ENCODE peak calls at places on chromosomes 2 and 18, in six cellular contexts. One of them, this sample, is unnamed.

GRCh38 chr2:154623819-154624218 is 74.7 kb upstream of the KCNJ3 start:
- DNase-seq in uterus: no peak
- DNase-seq in spleen: no peak
- DNase-seq in Peyer's patch: peak
- DNase-seq in prostate gland: peak
- DNase-seq in heart left ventricle: no peak
- DNase-seq in this sample: no peak

GRCh38 chr2:57882895-57883515 is 163.6 kb upstream of the VRK2 start:
- DNase-seq in prostate gland: no peak
- DNase-seq in spleen: no peak
- DNase-seq in Peyer's patch: peak
- DNase-seq in uterus: no peak
- DNase-seq in heart left ventricle: no peak
- DNase-seq in this sample: no peak

GRCh38 chr2:170339753-170340692 is 162.1 kb downstream of the MYO3B start:
- DNase-seq in Peyer's patch: no peak
- DNase-seq in uterus: no peak
- DNase-seq in prostate gland: no peak
- DNase-seq in spleen: no peak
- DNase-seq in heart left ventricle: no peak
- DNase-seq in this sample: no peak

GRCh38 chr18:23053756-23054457 is 81.4 kb upstream of the CABLES1 start:
- DNase-seq in spleen: no peak
- DNase-seq in heart left ventricle: no peak
- DNase-seq in Peyer's patch: no peak
- DNase-seq in prostate gland: no peak
- DNase-seq in uterus: no peak
- DNase-seq in this sample: no peak

GRCh38 chr2:161250864-161251436 is 57.3 kb upstream of the PSMD14 start:
- DNase-seq in heart left ventricle: no peak
- DNase-seq in prostate gland: no peak
- DNase-seq in uterus: no peak
- DNase-seq in spleen: no peak
- DNase-seq in Peyer's patch: peak
- DNase-seq in this sample: no peak

GRCh38 chr18:58044370-58045264 is 591 bp downstream of the NEDD4L start:
- DNase-seq in Peyer's patch: peak
- DNase-seq in uterus: peak
- DNase-seq in heart left ventricle: peak
- DNase-seq in spleen: peak
- DNase-seq in prostate gland: peak
- DNase-seq in this sample: no peak

GRCh38 chr2:173644146-173644545 is 289.5 kb downstream of the CDCA7 start:
- DNase-seq in heart left ventricle: no peak
- DNase-seq in uterus: no peak
- DNase-seq in Peyer's patch: no peak
- DNase-seq in spleen: no peak
- DNase-seq in prostate gland: no peak
- DNase-seq in this sample: no peak

GRCh38 chr2:67752964-67753363 is 309.8 kb downstream of the C1D start:
- DNase-seq in Peyer's patch: no peak
- DNase-seq in uterus: no peak
- DNase-seq in heart left ventricle: no peak
- DNase-seq in spleen: no peak
- DNase-seq in prostate gland: no peak
- DNase-seq in this sample: no peak

GRCh38 chr2:20538308-20539132 is 91.6 kb downstream of the RHOB start:
- DNase-seq in heart left ventricle: no peak
- DNase-seq in prostate gland: no peak
- DNase-seq in Peyer's patch: no peak
- DNase-seq in spleen: peak
- DNase-seq in uterus: no peak
- DNase-seq in this sample: no peak

DNA sequence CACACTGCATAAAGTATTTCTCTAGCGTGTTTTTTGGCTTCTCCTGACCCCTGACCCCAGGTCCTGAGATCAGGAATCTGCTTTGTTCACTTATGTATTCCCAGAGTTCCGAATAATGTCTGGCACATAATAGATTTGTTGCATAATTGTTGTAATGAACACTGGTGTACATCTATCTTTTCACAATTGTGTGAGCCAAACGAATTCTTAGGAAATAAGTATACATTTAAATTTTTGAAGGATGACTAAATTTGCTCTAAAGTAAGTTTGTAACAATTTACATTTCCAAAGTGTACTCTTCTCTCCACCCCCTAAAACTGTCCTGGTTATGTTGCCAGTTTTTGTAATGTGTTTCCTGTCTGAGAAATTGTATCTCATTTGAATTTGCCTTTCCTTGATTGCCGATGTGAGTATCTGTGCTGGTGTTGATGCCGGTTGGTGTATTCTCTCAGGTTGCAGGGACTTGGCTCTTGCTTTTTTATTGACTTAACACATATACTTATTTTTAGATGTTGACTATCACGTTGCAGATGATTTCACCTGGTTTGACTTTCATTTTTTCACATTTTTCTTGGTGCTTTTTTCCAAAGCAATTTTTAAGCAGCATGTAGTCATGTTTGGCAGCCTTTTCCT is 16.1 kb upstream of the FARP2 start:
- DNase-seq in heart left ventricle: no peak
- DNase-seq in Peyer's patch: no peak
- DNase-seq in prostate gland: no peak
- DNase-seq in spleen: no peak
- DNase-seq in uterus: no peak
- DNase-seq in this sample: no peak
- TF ChIP-seq POLR2A in heart left ventricle: no peak
- TF ChIP-seq POLR2A in Peyer's patch: no peak
- TF ChIP-seq POLR2A in prostate gland: no peak
- TF ChIP-seq POLR2A in spleen: no peak
- TF ChIP-seq POLR2A in uterus: no peak
- TF ChIP-seq POLR2A in this sample: no peak

GRCh38 chr2:156435725-156436476 is at the start of gene GPD2:
- DNase-seq in heart left ventricle: peak
- DNase-seq in Peyer's patch: peak
- DNase-seq in prostate gland: peak
- DNase-seq in uterus: peak
- DNase-seq in spleen: peak
- DNase-seq in this sample: no peak
- TF ChIP-seq POLR2A in heart left ventricle: no peak
- TF ChIP-seq POLR2A in Peyer's patch: peak
- TF ChIP-seq POLR2A in prostate gland: peak
- TF ChIP-seq POLR2A in uterus: peak
- TF ChIP-seq POLR2A in spleen: no peak
- TF ChIP-seq POLR2A in this sample: peak

GRCh38 chr18:80034068-80034851 is at the start of gene RBFA:
- DNase-seq in prostate gland: peak
- DNase-seq in Peyer's patch: peak
- DNase-seq in uterus: peak
- DNase-seq in spleen: peak
- DNase-seq in heart left ventricle: peak
- DNase-seq in this sample: peak
- TF ChIP-seq POLR2A in prostate gland: peak
- TF ChIP-seq POLR2A in Peyer's patch: peak
- TF ChIP-seq POLR2A in uterus: peak
- TF ChIP-seq POLR2A in spleen: peak
- TF ChIP-seq POLR2A in heart left ventricle: no peak
- TF ChIP-seq POLR2A in this sample: no peak

DNA sequence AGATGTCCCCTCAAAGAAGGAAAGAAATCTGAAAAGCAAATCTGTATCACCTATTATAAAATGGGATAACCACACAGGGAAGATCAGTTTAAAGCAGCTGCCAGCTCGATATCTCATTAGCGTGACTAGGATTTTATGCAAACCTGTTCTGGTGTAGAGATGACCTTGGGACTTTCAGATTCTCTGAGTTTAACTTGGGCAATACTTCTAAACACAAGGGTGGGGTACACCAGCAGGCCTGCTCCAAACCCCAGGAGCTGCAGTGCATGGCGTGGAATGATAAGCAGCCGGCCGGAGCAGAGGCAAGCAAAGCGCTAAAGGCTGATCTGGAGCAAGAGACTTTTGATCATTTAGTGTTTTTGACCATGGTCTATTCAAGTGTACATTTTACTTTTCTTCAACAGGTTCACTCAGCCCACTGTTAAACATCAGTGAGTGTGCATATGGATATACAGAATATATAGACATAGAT is 4.7 kb downstream of the SERTAD2 start:
- DNase-seq in uterus: no peak
- DNase-seq in prostate gland: no peak
- DNase-seq in Peyer's patch: no peak
- DNase-seq in spleen: no peak
- DNase-seq in heart left ventricle: no peak
- DNase-seq in this sample: no peak
- TF ChIP-seq POLR2A in uterus: no peak
- TF ChIP-seq POLR2A in prostate gland: no peak
- TF ChIP-seq POLR2A in Peyer's patch: no peak
- TF ChIP-seq POLR2A in spleen: no peak
- TF ChIP-seq POLR2A in heart left ventricle: no peak
- TF ChIP-seq POLR2A in this sample: no peak

DNA sequence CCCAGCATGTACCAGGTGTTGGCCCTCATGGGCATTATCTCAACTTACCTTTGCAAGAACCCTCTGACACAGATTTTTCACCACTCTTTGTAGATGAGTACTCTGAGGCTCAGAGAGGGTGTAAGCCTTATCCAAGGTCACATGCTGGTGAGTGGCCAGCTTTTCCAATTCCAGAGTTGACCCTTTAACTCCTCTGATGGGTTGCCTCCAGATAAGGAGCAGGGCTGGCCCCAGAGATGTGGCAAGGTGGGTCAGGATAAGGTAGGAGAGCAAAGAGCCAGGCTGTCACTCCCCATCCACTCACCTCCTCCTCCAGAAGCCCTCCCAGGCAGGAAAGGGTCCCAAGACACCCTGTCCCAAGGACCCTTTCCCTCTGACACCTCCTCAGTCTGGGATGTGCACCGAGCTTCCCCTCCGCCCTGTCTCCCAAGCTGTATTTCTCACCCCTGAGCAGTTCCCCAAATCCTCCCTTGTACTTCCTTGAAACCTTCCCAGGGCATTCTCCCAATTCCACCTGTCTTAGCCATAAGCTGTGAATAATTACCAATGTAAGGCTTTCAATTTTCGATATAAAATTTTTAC is 165.9 kb downstream of the ZFP36L2 start:
- DNase-seq in prostate gland: no peak
- DNase-seq in Peyer's patch: no peak
- DNase-seq in heart left ventricle: no peak
- DNase-seq in spleen: peak
- DNase-seq in uterus: peak
- DNase-seq in this sample: no peak
- TF ChIP-seq POLR2A in prostate gland: no peak
- TF ChIP-seq POLR2A in Peyer's patch: no peak
- TF ChIP-seq POLR2A in heart left ventricle: no peak
- TF ChIP-seq POLR2A in spleen: no peak
- TF ChIP-seq POLR2A in uterus: no peak
- TF ChIP-seq POLR2A in this sample: no peak

GRCh38 chr2:241803387-241804325 is 5.3 kb upstream of the NEU4 start:
- DNase-seq in heart left ventricle: peak
- DNase-seq in prostate gland: no peak
- DNase-seq in spleen: peak
- DNase-seq in uterus: peak
- DNase-seq in Peyer's patch: peak
- DNase-seq in this sample: peak
- TF ChIP-seq POLR2A in heart left ventricle: no peak
- TF ChIP-seq POLR2A in prostate gland: no peak
- TF ChIP-seq POLR2A in spleen: no peak
- TF ChIP-seq POLR2A in uterus: no peak
- TF ChIP-seq POLR2A in Peyer's patch: no peak
- TF ChIP-seq POLR2A in this sample: no peak

GRCh38 chr2:9212661-9213411 is 6.2 kb downstream of the ASAP2 start:
- DNase-seq in prostate gland: no peak
- DNase-seq in Peyer's patch: no peak
- DNase-seq in spleen: peak
- DNase-seq in heart left ventricle: no peak
- DNase-seq in uterus: no peak
- DNase-seq in this sample: no peak

GRCh38 chr2:9211496-9211895 is 4.9 kb downstream of the ASAP2 start:
- DNase-seq in spleen: peak
- DNase-seq in Peyer's patch: no peak
- DNase-seq in uterus: no peak
- DNase-seq in prostate gland: no peak
- DNase-seq in heart left ventricle: no peak
- DNase-seq in this sample: no peak

GRCh38 chr2:9213477-9214051 is 7.0 kb downstream of the ASAP2 start:
- DNase-seq in uterus: no peak
- DNase-seq in spleen: peak
- DNase-seq in prostate gland: no peak
- DNase-seq in heart left ventricle: no peak
- DNase-seq in Peyer's patch: no peak
- DNase-seq in this sample: peak

GRCh38 chr2:9210030-9210429 is 3.4 kb downstream of the ASAP2 start:
- DNase-seq in uterus: no peak
- DNase-seq in spleen: no peak
- DNase-seq in prostate gland: no peak
- DNase-seq in Peyer's patch: no peak
- DNase-seq in heart left ventricle: no peak
- DNase-seq in this sample: no peak

GRCh38 chr2:9212010-9212638 is 5.5 kb downstream of the ASAP2 start:
- DNase-seq in Peyer's patch: no peak
- DNase-seq in uterus: no peak
- DNase-seq in heart left ventricle: no peak
- DNase-seq in spleen: peak
- DNase-seq in prostate gland: no peak
- DNase-seq in this sample: peak
- TF ChIP-seq POLR2A in Peyer's patch: no peak
- TF ChIP-seq POLR2A in uterus: no peak
- TF ChIP-seq POLR2A in heart left ventricle: no peak
- TF ChIP-seq POLR2A in spleen: no peak
- TF ChIP-seq POLR2A in prostate gland: no peak
- TF ChIP-seq POLR2A in this sample: no peak

GRCh38 chr2:232873909-232874641 is 4.0 kb downstream of the SNORC start:
- DNase-seq in spleen: no peak
- DNase-seq in uterus: no peak
- DNase-seq in prostate gland: no peak
- DNase-seq in heart left ventricle: no peak
- DNase-seq in Peyer's patch: peak
- DNase-seq in this sample: no peak
- TF ChIP-seq POLR2A in spleen: no peak
- TF ChIP-seq POLR2A in uterus: no peak
- TF ChIP-seq POLR2A in prostate gland: no peak
- TF ChIP-seq POLR2A in heart left ventricle: no peak
- TF ChIP-seq POLR2A in Peyer's patch: no peak
- TF ChIP-seq POLR2A in this sample: no peak

This sample was measured in vagina.